ENCODE peak calls at places on chromosomes 3 and 15, in nine cellular contexts. V is heart left ventricle, W is foreskin fibroblast, D is choroid plexus epithelial cell, R is astrocyte, S is retinal pigment epithelial cell, F is PC-3, H is upper lobe of left lung, U is A549. A is an unnamed sample.
A peak's percentile ranks its signal among the peaks of the same experiment; 100 is the strongest.

GRCh38 chr3:159830523-159831151 is 158.0 kb upstream of the IL12A start:
- DNase-seq in V (no peak), W (peak; percentile 51), D (peak; percentile 37), R (peak; percentile 41), S (no peak), F (no peak), H (no peak), U (no peak), A (no peak)

GRCh38 chr3:43061101-43061895 is 44.6 kb downstream of the POMGNT2 start:
- DNase-seq in V (no peak), W (no peak), D (no peak), R (no peak), S (no peak), F (no peak), H (no peak), U (no peak), A (no peak)

GRCh38 chr3:122676759-122677158 is 3.9 kb upstream of the PARP14 start:
- DNase-seq in V (no peak), W (peak; percentile 48), D (peak; percentile 80), R (peak; percentile 48), S (peak; percentile 42), F (no peak), H (no peak), U (no peak), A (peak; percentile 42)

GRCh38 chr3:13134166-13134878 is 61.1 kb upstream of the IQSEC1 start:
- DNase-seq in V (no peak), W (no peak), D (no peak), R (no peak), S (no peak), F (no peak), H (peak; percentile 13), U (no peak), A (no peak)

GRCh38 chr3:45910892-45911291 is 24.5 kb downstream of the CCR9 start:
- DNase-seq in V (no peak), W (no peak), D (no peak), R (no peak), S (no peak), F (no peak), H (no peak), U (no peak), A (no peak)

GRCh38 chr3:104412608-104413580 is 953.8 kb upstream of the ALCAM start:
- DNase-seq in V (no peak), W (no peak), D (no peak), R (no peak), S (no peak), F (no peak), H (no peak), U (no peak), A (peak; percentile 16)

GRCh38 chr3:14158370-14158769 is 20.0 kb downstream of the XPC start:
- DNase-seq in V (no peak), W (no peak), D (no peak), R (no peak), S (no peak), F (no peak), H (no peak), U (no peak), A (no peak)

GRCh38 chr15:34942363-34942762 is 27.2 kb downstream of the AQR start:
- DNase-seq in V (no peak), W (peak; percentile 10), D (peak; percentile 93), R (peak; percentile 77), S (no peak), F (no peak), H (no peak), U (no peak), A (peak; percentile 78)

GRCh38 chr15:35693887-35694286 is 147.9 kb upstream of the DPH6 start:
- DNase-seq in V (no peak), W (no peak), D (no peak), R (no peak), S (no peak), F (no peak), H (no peak), U (no peak), A (no peak)

GRCh38 chr3:38018296-38019266 is 10.9 kb downstream of the PLCD1 start:
- DNase-seq in V (no peak), W (no peak), D (no peak), R (no peak), S (no peak), F (no peak), H (no peak), U (no peak), A (no peak)

GRCh38 chr3:191329654-191330308 is 545 bp downstream of the UTS2B start:
- DNase-seq in V (peak; percentile 51), W (peak; percentile 38), D (peak; percentile 62), R (peak; percentile 63), S (no peak), F (peak; percentile 65), H (peak; percentile 48), U (no peak), A (peak; percentile 61)

GRCh38 chr15:29268706-29269484 is 727 bp downstream of the NSMCE3 start:
- DNase-seq in V (peak; percentile 45), W (peak; percentile 14), D (peak; percentile 40), R (peak; percentile 26), S (no peak), F (peak; percentile 8), H (peak; percentile 27), U (peak; percentile 13), A (peak; percentile 34)

GRCh38 chr3:145959457-145960088 is 201.4 kb downstream of the PLOD2 start:
- DNase-seq in V (no peak), W (no peak), D (no peak), R (peak; percentile 10), S (no peak), F (no peak), H (no peak), U (no peak), A (no peak)

GRCh38 chr3:126274735-126275734 is 82.2 kb downstream of the KLF15 start:
- DNase-seq in V (no peak), W (no peak), D (no peak), R (no peak), S (no peak), F (no peak), H (no peak), U (no peak), A (no peak)

GRCh38 chr3:126284258-126284904 is 72.8 kb downstream of the KLF15 start:
- DNase-seq in V (no peak), W (no peak), D (peak; percentile 31), R (peak; percentile 54), S (no peak), F (peak; percentile 71), H (no peak), U (no peak), A (peak; percentile 44)

GRCh38 chr3:126277629-126278378 is 79.4 kb downstream of the KLF15 start:
- DNase-seq in V (no peak), W (no peak), D (peak; percentile 56), R (no peak), S (no peak), F (no peak), H (no peak), U (no peak), A (no peak)

GRCh38 chr3:126285369-126285768 is 71.8 kb downstream of the KLF15 start:
- DNase-seq in V (no peak), W (no peak), D (no peak), R (no peak), S (no peak), F (no peak), H (no peak), U (no peak), A (no peak)

GRCh38 chr3:126279853-126280252 is 77.4 kb downstream of the KLF15 start:
- DNase-seq in V (no peak), W (no peak), D (no peak), R (no peak), S (no peak), F (no peak), H (no peak), U (no peak), A (no peak)
- TF ChIP-seq CTCF in V (no peak), W (no peak), D (no peak), R (no peak), S (no peak), F (no peak), H (no peak), U (no peak), A (no peak)

DNA sequence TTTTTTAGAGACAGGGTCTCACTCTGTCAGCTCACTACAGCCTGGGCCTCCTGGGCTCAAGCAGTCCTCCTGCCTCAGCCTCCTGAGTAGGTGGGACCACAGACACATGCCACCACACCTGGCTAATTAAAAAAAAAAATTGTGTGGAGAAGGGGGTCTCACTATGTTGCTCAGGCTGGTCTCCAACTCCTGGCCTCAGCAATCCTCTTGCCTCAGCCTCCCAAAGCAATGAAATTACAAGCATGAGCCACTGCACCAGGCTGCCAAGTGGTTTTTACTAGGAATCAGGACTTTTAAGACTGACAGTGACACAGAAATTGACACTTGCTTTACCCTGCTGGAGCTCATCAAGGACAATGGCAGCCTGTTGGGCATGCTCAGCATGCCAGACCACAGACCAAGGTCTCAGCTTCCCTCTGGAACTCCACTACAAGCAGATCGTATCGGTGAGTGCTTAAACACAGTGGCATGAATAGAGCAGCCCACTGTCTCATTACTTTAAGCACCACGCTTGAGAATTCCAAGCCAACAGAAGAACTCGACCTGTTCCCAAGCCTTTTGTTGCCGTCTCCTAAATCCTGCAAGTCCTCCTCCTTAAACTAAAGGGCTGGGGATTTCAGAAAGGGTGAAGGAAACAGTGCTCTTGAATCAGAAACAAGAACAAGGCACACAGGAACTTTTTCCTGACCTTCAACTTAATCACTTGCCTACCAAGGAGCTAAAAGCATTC is 41.4 kb downstream of the EOMES start:
- DNase-seq in V (no peak), W (no peak), D (no peak), R (peak; percentile 26), S (no peak), F (peak; percentile 16), H (no peak), U (no peak), A (no peak)
- H3K4me3 ChIP-seq in V (no peak overlapping the region), W (no peak overlapping the region), D (no peak overlapping the region), R (no peak overlapping the region), S (no peak overlapping the region), F (no peak overlapping the region), H (peak overlapping the region; percentile 12), U (no peak overlapping the region), A (no peak overlapping the region)

GRCh38 chr3:185308126-185308754 is 54.4 kb upstream of the EHHADH start:
- DNase-seq in V (no peak), W (peak; percentile 53), D (peak; percentile 84), R (peak; percentile 12), S (no peak), F (peak; percentile 84), H (peak; percentile 48), U (no peak), A (peak; percentile 85)
- TF ChIP-seq CTCF in V (peak; percentile 53), W (peak; percentile 80), D (peak; percentile 87), R (peak; percentile 75), S (peak; percentile 84), F (peak; percentile 82), H (peak; percentile 63), U (peak; percentile 32), A (peak; percentile 91)

GRCh38 chr3:78048698-78049097 is 1008.8 kb downstream of the ROBO2 start:
- DNase-seq in V (no peak), W (no peak), D (peak; percentile 11), R (no peak), S (no peak), F (no peak), H (no peak), U (no peak), A (no peak)
- H3K4me3 ChIP-seq in V (no peak overlapping the region), W (no peak overlapping the region), D (no peak overlapping the region), R (no peak overlapping the region), S (no peak overlapping the region), F (no peak overlapping the region), H (no peak overlapping the region), U (no peak overlapping the region), A (no peak overlapping the region)